ENCODE peak calls at places on chromosomes 16 and 17, in seven cellular contexts. X is transverse colon, T is breast epithelium, B is HCT116, Z is endothelial cell of umbilical vein, J is GM12878, Y is upper lobe of left lung. L is an unnamed sample.

GRCh38 chr17:1090454-1091189 is 89.2 kb downstream of the ABR start:
- DNase-seq in X (no peak), T (no peak), B (no peak), Z (no peak), J (no peak), Y (no peak), L (peak)

GRCh38 chr16:71746442-71747046 is 22.0 kb upstream of the PHLPP2 start:
- DNase-seq in X (no peak), T (no peak), B (peak), Z (peak), J (no peak), Y (no peak), L (no peak)

GRCh38 chr16:9599415-9600110 is 508.1 kb downstream of the HAPSTR1 start:
- DNase-seq in X (no peak), T (no peak), B (no peak), Z (no peak), J (no peak), Y (no peak), L (no peak)

GRCh38 chr16:10577305-10578202 is 2.8 kb downstream of the EMP2 start:
- DNase-seq in X (peak), T (no peak), B (no peak), Z (no peak), J (no peak), Y (no peak), L (no peak)

GRCh38 chr17:1365445-1366039 is 34.5 kb downstream of the YWHAE start:
- DNase-seq in X (peak), T (peak), B (peak), Z (peak), J (peak), Y (no peak), L (peak)

GRCh38 chr17:49575524-49576120 is at the start of gene NXPH3:
- DNase-seq in X (peak), T (peak), B (no peak), Z (peak), J (no peak), Y (peak), L (peak)

GRCh38 chr17:77142689-77143088 is 1.9 kb downstream of the SEC14L1 start:
- DNase-seq in X (no peak), T (no peak), B (no peak), Z (no peak), J (no peak), Y (no peak), L (no peak)

GRCh38 chr17:36855459-36855858 is 81.8 kb upstream of the LHX1 start:
- DNase-seq in X (no peak), T (no peak), B (no peak), Z (no peak), J (no peak), Y (no peak), L (no peak)

GRCh38 chr17:9644910-9645751 is at the start of gene USP43:
- DNase-seq in X (peak), T (peak), B (peak), Z (no peak), J (no peak), Y (peak), L (peak)

GRCh38 chr16:69223882-69224281 is 36.9 kb downstream of the SNTB2 start:
- DNase-seq in X (no peak), T (no peak), B (no peak), Z (no peak), J (no peak), Y (no peak), L (no peak)

GRCh38 chr17:78875738-78876597 is 27.0 kb downstream of the CEP295NL start:
- DNase-seq in X (no peak), T (no peak), B (no peak), Z (peak), J (no peak), Y (no peak), L (no peak)

GRCh38 chr17:19369846-19370492 is 7.4 kb upstream of the B9D1 start:
- DNase-seq in X (peak), T (no peak), B (no peak), Z (no peak), J (no peak), Y (no peak), L (no peak)

GRCh38 chr16:66434619-66435430 is 7.7 kb downstream of the BEAN1 start:
- DNase-seq in X (no peak), T (no peak), B (no peak), Z (no peak), J (no peak), Y (no peak), L (no peak)

GRCh38 chr17:44848961-44849489 is 1.3 kb downstream of the HIGD1B start:
- DNase-seq in X (no peak), T (no peak), B (no peak), Z (no peak), J (no peak), Y (no peak), L (no peak)

GRCh38 chr17:56866496-56866895 is 32.5 kb downstream of the DGKE start:
- DNase-seq in X (no peak), T (no peak), B (no peak), Z (peak), J (no peak), Y (no peak), L (no peak)

GRCh38 chr17:39954876-39955275 is 7.9 kb upstream of the GSDMA start:
- DNase-seq in X (no peak), T (no peak), B (no peak), Z (no peak), J (no peak), Y (no peak), L (no peak)

GRCh38 chr17:41363881-41364280 is 5.7 kb downstream of the KRT33B start:
- DNase-seq in X (no peak), T (no peak), B (no peak), Z (no peak), J (no peak), Y (no peak), L (no peak)

GRCh38 chr17:27573971-27574525 is 56.9 kb upstream of the LGALS9 start:
- DNase-seq in X (no peak), T (no peak), B (no peak), Z (no peak), J (no peak), Y (no peak), L (no peak)

GRCh38 chr16:88686439-88687253 is at the start of gene SNAI3:
- DNase-seq in X (peak), T (peak), B (peak), Z (peak), J (no peak), Y (peak), L (peak)

GRCh38 chr17:45431531-45432404 is 902 bp downstream of the ARHGAP27 start:
- DNase-seq in X (peak), T (peak), B (peak), Z (peak), J (no peak), Y (peak), L (peak)

GRCh38 chr17:47252766-47253512 is 688 bp upstream of the ITGB3 start:
- DNase-seq in X (no peak), T (no peak), B (no peak), Z (no peak), J (no peak), Y (no peak), L (no peak)

GRCh38 chr16:31453255-31454204 is 5.8 kb upstream of the ARMC5 start:
- DNase-seq in X (peak), T (no peak), B (no peak), Z (no peak), J (no peak), Y (no peak), L (no peak)

GRCh38 chr17:4175921-4176802 is 33.2 kb downstream of the CYB5D2 start:
- DNase-seq in X (no peak), T (no peak), B (no peak), Z (no peak), J (no peak), Y (no peak), L (no peak)

GRCh38 chr17:12709063-12709462 is 43.4 kb downstream of the MYOCD start:
- DNase-seq in X (no peak), T (no peak), B (no peak), Z (no peak), J (no peak), Y (no peak), L (no peak)

GRCh38 chr17:74325743-74326379 is at the start of gene KIF19:
- DNase-seq in X (peak), T (no peak), B (no peak), Z (no peak), J (no peak), Y (peak), L (peak)

GRCh38 chr17:8333281-8333680 is 6.4 kb upstream of the ODF4 start:
- DNase-seq in X (no peak), T (no peak), B (no peak), Z (no peak), J (no peak), Y (no peak), L (no peak)

GRCh38 chr16:72657791-72658190 is 390.1 kb downstream of the ZFHX3 start:
- DNase-seq in X (no peak), T (no peak), B (no peak), Z (no peak), J (peak), Y (no peak), L (no peak)

GRCh38 chr17:50219939-50220465 is 18.6 kb upstream of the COL1A1 start:
- DNase-seq in X (no peak), T (no peak), B (no peak), Z (no peak), J (no peak), Y (no peak), L (no peak)

GRCh38 chr17:57869599-57870282 is 19.9 kb upstream of the MRPS23 start:
- DNase-seq in X (no peak), T (no peak), B (no peak), Z (no peak), J (no peak), Y (no peak), L (no peak)

GRCh38 chr17:2238432-2239169 is 65.0 kb downstream of the SMG6 start:
- DNase-seq in X (peak), T (no peak), B (no peak), Z (peak), J (peak), Y (no peak), L (no peak)

GRCh38 chr17:6924121-6924676 is 71.7 kb upstream of the ALOX12 start:
- DNase-seq in X (no peak), T (no peak), B (no peak), Z (no peak), J (no peak), Y (no peak), L (no peak)

GRCh38 chr16:27472091-27473020 is 70.4 kb downstream of the IL21R start:
- DNase-seq in X (no peak), T (no peak), B (no peak), Z (no peak), J (no peak), Y (no peak), L (no peak)

GRCh38 chr16:30113031-30113710 is at the start of gene GDPD3:
- DNase-seq in X (peak), T (no peak), B (no peak), Z (no peak), J (no peak), Y (peak), L (peak)

GRCh38 chr16:21603920-21604319 is 4.5 kb downstream of the METTL9 start:
- DNase-seq in X (no peak), T (no peak), B (no peak), Z (no peak), J (no peak), Y (no peak), L (no peak)

GRCh38 chr17:47967607-47968252 is 3.2 kb upstream of the CDK5RAP3 start:
- DNase-seq in X (peak), T (no peak), B (peak), Z (no peak), J (no peak), Y (no peak), L (peak)

GRCh38 chr17:79987187-79987889 is 48.3 kb downstream of the TBC1D16 start:
- DNase-seq in X (no peak), T (no peak), B (peak), Z (no peak), J (no peak), Y (no peak), L (no peak)

GRCh38 chr16:79618712-79619050 is 18.1 kb upstream of the MAF start:
- DNase-seq in X (no peak), T (no peak), B (no peak), Z (no peak), J (no peak), Y (no peak), L (no peak)

GRCh38 chr17:57940217-57940616 is 15.0 kb downstream of the CUEDC1 start:
- DNase-seq in X (no peak), T (no peak), B (no peak), Z (no peak), J (no peak), Y (no peak), L (no peak)

GRCh38 chr16:26365555-26365954 is 673.8 kb downstream of the HS3ST4 start:
- DNase-seq in X (no peak), T (no peak), B (no peak), Z (no peak), J (no peak), Y (no peak), L (no peak)

DNA sequence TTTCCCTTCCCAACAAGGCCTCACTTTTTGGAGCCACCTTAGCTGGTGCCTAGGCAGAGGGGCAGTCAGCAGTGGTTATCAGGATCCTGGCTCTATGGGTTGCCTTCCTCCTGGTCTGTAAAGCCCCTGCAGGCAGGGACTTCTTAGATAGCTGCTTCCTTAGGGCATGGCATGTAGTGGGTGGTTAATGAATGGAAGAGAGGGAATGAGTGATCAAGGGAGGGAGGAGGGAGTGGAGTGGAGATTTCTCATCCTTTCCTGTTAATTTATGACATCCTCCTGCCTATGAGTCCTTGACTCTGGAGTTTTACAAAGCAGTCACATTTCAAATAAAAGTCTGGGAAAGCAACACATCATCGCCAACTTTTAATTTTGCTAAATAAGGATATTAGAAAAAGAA is 40.7 kb downstream of the SNX20 start:
- DNase-seq in X (no peak), T (no peak), B (no peak), Z (no peak), J (no peak), Y (no peak), L (no peak)
- TF ChIP-seq POLR2AphosphoS5 in X (no peak), T (no peak), B (no peak), Z (no peak), J (no peak), Y (no peak), L (no peak)

GRCh38 chr17:67992541-67993152 is 3.6 kb downstream of the C17orf58 start:
- DNase-seq in X (no peak), T (no peak), B (no peak), Z (peak), J (no peak), Y (no peak), L (no peak)

GRCh38 chr17:67993153-67993997 is 2.9 kb downstream of the C17orf58 start:
- DNase-seq in X (peak), T (peak), B (peak), Z (peak), J (no peak), Y (peak), L (peak)

GRCh38 chr17:67994827-67995567 is 1.3 kb downstream of the C17orf58 start:
- DNase-seq in X (no peak), T (no peak), B (no peak), Z (peak), J (no peak), Y (no peak), L (peak)

GRCh38 chr17:67995568-67996191 is 589 bp downstream of the C17orf58 start:
- DNase-seq in X (peak), T (no peak), B (no peak), Z (no peak), J (no peak), Y (peak), L (peak)

GRCh38 chr17:67993998-67994361 is 2.3 kb downstream of the C17orf58 start:
- DNase-seq in X (no peak), T (no peak), B (no peak), Z (peak), J (no peak), Y (peak), L (no peak)
- TF ChIP-seq POLR2A in X (no peak), T (peak), B (no peak), Z (no peak), J (no peak), Y (no peak), L (no peak)

GRCh38 chr17:34199932-34200534 is 55.1 kb upstream of the CCL2 start:
- DNase-seq in X (peak), T (peak), B (peak), Z (peak), J (peak), Y (no peak), L (peak)
- TF ChIP-seq POLR2AphosphoS5 in X (peak), T (peak), B (no peak), Z (no peak), J (no peak), Y (no peak), L (peak)

DNA sequence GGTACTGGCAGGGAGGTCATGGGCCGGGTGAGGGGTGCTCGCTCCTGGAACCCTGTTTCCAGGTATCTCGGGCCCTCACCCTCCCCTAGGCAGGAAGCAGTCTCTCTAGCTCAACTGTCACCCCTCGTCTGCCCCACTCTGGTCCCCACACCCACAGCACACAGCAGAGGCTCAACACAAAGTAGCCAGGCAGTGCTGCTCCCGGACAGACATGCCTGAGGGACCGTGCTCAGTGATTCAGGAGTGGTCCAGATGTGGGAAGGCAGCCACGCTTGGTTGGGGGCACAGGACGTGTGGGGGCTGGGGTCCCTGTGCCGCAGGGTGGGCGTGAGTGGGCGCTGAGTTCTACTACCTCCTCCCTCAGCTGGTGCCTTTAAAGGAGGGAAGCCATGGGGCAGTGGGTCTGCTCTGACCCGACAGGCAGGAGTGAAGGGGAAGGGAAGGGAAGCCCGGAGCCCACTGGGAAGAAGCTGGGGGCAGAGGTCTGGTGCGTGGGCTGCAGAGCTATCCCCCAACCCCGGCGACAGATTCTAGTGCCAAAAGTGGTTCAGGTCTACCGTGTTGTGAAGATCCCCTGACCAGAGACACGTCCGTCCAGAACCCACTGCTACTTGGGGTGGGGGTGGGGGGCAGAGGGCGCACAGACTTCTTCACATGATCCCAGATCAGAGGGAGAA is 11.8 kb downstream of the SLC16A3 start:
- DNase-seq in X (no peak), T (no peak), B (no peak), Z (no peak), J (no peak), Y (peak), L (no peak)
- TF ChIP-seq POLR2A in X (no peak), T (no peak), B (no peak), Z (no peak), J (peak), Y (no peak), L (no peak)

GRCh38 chr17:69406906-69407305 is 7.6 kb upstream of the MAP2K6 start:
- DNase-seq in X (no peak), T (no peak), B (no peak), Z (no peak), J (no peak), Y (no peak), L (no peak)

GRCh38 chr17:69404398-69404797 is 10.1 kb upstream of the MAP2K6 start:
- DNase-seq in X (no peak), T (no peak), B (no peak), Z (no peak), J (no peak), Y (no peak), L (no peak)

GRCh38 chr17:69405096-69405495 is 9.4 kb upstream of the MAP2K6 start:
- DNase-seq in X (no peak), T (no peak), B (no peak), Z (no peak), J (no peak), Y (no peak), L (no peak)

GRCh38 chr17:69402052-69402451 is 12.4 kb upstream of the MAP2K6 start:
- DNase-seq in X (no peak), T (no peak), B (no peak), Z (no peak), J (no peak), Y (no peak), L (no peak)

GRCh38 chr17:69401251-69401650 is 13.2 kb upstream of the MAP2K6 start:
- DNase-seq in X (no peak), T (no peak), B (no peak), Z (no peak), J (no peak), Y (no peak), L (no peak)
- TF ChIP-seq POLR2AphosphoS5 in X (no peak), T (no peak), B (no peak), Z (no peak), J (no peak), Y (no peak), L (no peak)

GRCh38 chr17:81394831-81395599 is at the start of gene BAHCC1:
- DNase-seq in X (peak), T (peak), B (peak), Z (peak), J (no peak), Y (peak), L (peak)
- TF ChIP-seq POLR2A in X (peak), T (peak), B (peak), Z (peak), J (no peak), Y (peak), L (peak)

GRCh38 chr17:75869282-75870141 is 8.9 kb downstream of the TRIM47 start:
- DNase-seq in X (peak), T (peak), B (no peak), Z (peak), J (no peak), Y (peak), L (no peak)
- TF ChIP-seq POLR2AphosphoS5 in X (peak), T (peak), B (no peak), Z (no peak), J (no peak), Y (peak), L (no peak)

GRCh38 chr16:89986600-89986999 is 32.7 kb downstream of the DBNDD1 start:
- DNase-seq in X (no peak), T (no peak), B (no peak), Z (no peak), J (no peak), Y (no peak), L (no peak)

GRCh38 chr16:89982318-89982717 is 33.8 kb downstream of the DEF8 start:
- DNase-seq in X (no peak), T (no peak), B (no peak), Z (no peak), J (no peak), Y (no peak), L (no peak)

GRCh38 chr16:89985219-89985618 is 34.0 kb downstream of the DBNDD1 start:
- DNase-seq in X (no peak), T (no peak), B (no peak), Z (no peak), J (no peak), Y (no peak), L (no peak)

GRCh38 chr16:89983550-89983949 is 35.0 kb downstream of the DEF8 start:
- DNase-seq in X (no peak), T (no peak), B (no peak), Z (no peak), J (no peak), Y (peak), L (no peak)

DNA sequence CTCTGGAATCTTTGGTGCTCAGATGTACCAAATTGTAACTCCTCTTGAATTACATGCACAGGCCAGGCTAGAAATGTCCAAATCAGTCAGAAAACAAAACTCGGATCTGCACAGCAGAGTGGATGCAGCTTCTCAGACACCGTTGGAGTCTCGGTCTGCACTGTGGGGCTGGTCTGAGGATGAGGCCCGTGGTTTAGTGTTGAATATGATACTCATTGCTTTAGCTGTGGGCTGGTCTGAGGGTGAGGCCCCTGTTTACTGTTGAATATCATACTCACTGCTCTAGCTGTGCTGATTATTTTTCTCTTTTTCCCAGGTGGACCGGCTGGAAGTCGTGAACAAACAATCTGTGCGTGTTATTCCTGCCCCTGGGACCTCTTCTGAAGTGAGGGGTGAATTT is 35.0 kb downstream of the DBNDD1 start:
- DNase-seq in X (no peak), T (no peak), B (no peak), Z (no peak), J (no peak), Y (no peak), L (no peak)
- TF ChIP-seq POLR2A in X (no peak), T (no peak), B (no peak), Z (no peak), J (no peak), Y (no peak), L (no peak)

L was measured in stomach.